ENCODE peak calls at places on chromosomes 16 and 17, in four cellular contexts. Z, V, W and I are unnamed samples.

GRCh38 chr16:578870-579405 is 9.2 kb downstream of the PIGQ start:
- DNase-seq in Z (peak; percentile 60), V (peak; percentile 84), W (peak; percentile 65), I (peak; percentile 80)

GRCh38 chr16:19330801-19331484 is 45.4 kb downstream of the CLEC19A start:
- DNase-seq in Z (peak; percentile 20), V (peak; percentile 67), W (peak; percentile 33), I (no peak)

GRCh38 chr17:59004338-59005111 is 102.2 kb downstream of the TRIM37 start:
- DNase-seq in Z (peak; percentile 58), V (peak; percentile 70), W (peak; percentile 53), I (peak; percentile 59)

GRCh38 chr16:67101301-67101675 is 8.5 kb upstream of the PHAF1 start:
- DNase-seq in Z (no peak), V (no peak), W (peak; percentile 35), I (no peak)

GRCh38 chr17:37791434-37791833 is 46.6 kb upstream of the HNF1B start:
- DNase-seq in Z (peak; percentile 45), V (peak; percentile 80), W (peak; percentile 51), I (peak; percentile 27)

GRCh38 chr17:47844814-47845453 is 3.9 kb upstream of the SCRN2 start:
- DNase-seq in Z (no peak), V (no peak), W (peak; percentile 18), I (no peak)

GRCh38 chr16:12413393-12413792 is 390.3 kb downstream of the CPPED1 start:
- DNase-seq in Z (no peak), V (no peak), W (no peak), I (no peak)

GRCh38 chr16:84292032-84292431 is 2.6 kb upstream of the WFDC1 start:
- DNase-seq in Z (no peak), V (no peak), W (no peak), I (no peak)

GRCh38 chr16:4656221-4656620 is 31.6 kb downstream of the MGRN1 start:
- DNase-seq in Z (no peak), V (no peak), W (no peak), I (no peak)

GRCh38 chr16:53991181-53992056 is 287.5 kb downstream of the FTO start:
- DNase-seq in Z (peak; percentile 70), V (no peak), W (peak; percentile 75), I (peak; percentile 34)

GRCh38 chr16:89574681-89575246 is 794 bp upstream of the CPNE7 start:
- DNase-seq in Z (no peak), V (peak; percentile 84), W (peak; percentile 61), I (no peak)

GRCh38 chr16:77723108-77723514 is 797 bp downstream of the NUDT7 start:
- DNase-seq in Z (no peak), V (no peak), W (peak; percentile 72), I (no peak)

GRCh38 chr16:56408379-56409098 is 16.8 kb downstream of the AMFR start:
- DNase-seq in Z (peak; percentile 75), V (peak; percentile 68), W (no peak), I (no peak)

GRCh38 chr17:6577686-6578263 is 21.4 kb upstream of the PITPNM3 start:
- DNase-seq in Z (no peak), V (no peak), W (no peak), I (no peak)

GRCh38 chr16:76583466-76583865 is 306.3 kb downstream of the CNTNAP4 start:
- DNase-seq in Z (no peak), V (no peak), W (no peak), I (no peak)

GRCh38 chr16:84827131-84827574 is 7.4 kb downstream of the CRISPLD2 start:
- DNase-seq in Z (no peak), V (no peak), W (peak; percentile 52), I (no peak)

GRCh38 chr17:55641559-55642160 is 81.0 kb downstream of the TMEM100 start:
- DNase-seq in Z (peak; percentile 58), V (peak; percentile 73), W (peak; percentile 63), I (peak; percentile 56)

DNA sequence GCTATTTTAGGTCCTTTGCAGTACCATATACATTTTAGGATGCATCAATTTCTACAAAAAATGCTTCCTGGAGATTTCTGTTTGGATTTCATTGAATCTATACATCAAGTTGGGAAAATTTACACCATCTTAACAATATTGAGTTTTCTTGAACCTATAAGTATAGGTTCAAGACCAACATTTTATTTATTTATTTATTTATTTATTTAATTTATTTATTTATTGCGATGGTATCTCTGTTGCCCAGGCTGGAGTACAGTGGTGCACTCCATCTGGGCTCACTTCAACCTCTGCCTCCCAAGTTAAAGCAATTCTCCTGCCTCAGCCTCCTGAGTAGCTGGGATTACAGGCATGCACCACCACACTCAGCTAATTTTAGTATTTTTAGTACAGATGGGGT is 125.0 kb upstream of the HS3ST2 start:
- DNase-seq in Z (no peak), V (no peak), W (no peak), I (no peak)
- TF ChIP-seq BHLHE40 in Z (no peak), V (no peak), W (no peak), I (no peak)

GRCh38 chr17:77831497-77832179 is 126.9 kb upstream of the TNRC6C start:
- DNase-seq in Z (no peak), V (no peak), W (peak; percentile 77), I (no peak)
- TF ChIP-seq BHLHE40 in Z (no peak), V (no peak), W (no peak), I (no peak)

GRCh38 chr17:39196191-39196819 is 1.2 kb downstream of the CACNB1 start:
- DNase-seq in Z (no peak), V (no peak), W (no peak), I (no peak)
- TF ChIP-seq BHLHE40 in Z (no peak), V (no peak), W (no peak), I (no peak)

DNA sequence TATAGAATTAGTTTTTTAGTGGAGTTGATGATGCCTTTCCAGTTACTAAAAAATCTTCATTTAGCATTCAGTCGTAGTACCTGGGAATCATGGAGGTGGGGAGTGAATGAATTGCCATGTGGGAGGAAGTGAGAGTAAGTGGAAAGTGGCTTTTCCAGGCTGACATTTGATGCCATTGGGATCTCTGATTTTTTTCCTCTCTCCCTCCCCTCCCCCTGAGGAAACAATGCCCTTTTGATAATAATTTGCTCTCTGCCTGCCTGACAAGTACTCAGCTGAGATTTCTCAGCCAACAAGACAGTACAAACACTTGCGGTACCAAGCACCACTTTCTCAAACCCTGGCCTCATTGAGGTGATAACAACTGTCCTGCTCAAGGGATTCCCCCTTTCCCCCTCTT is 2.2 kb downstream of the UBE2Z start:
- DNase-seq in Z (peak; percentile 53), V (no peak), W (no peak), I (no peak)
- TF ChIP-seq BHLHE40 in Z (no peak), V (no peak), W (no peak), I (no peak)

GRCh38 chr16:28131743-28132393 is 68.4 kb upstream of the GSG1L start:
- DNase-seq in Z (no peak), V (no peak), W (no peak), I (no peak)
- TF ChIP-seq BHLHE40 in Z (no peak), V (no peak), W (no peak), I (no peak)

GRCh38 chr16:16000685-16001084 is 51.3 kb downstream of the ABCC1 start:
- DNase-seq in Z (no peak), V (no peak), W (no peak), I (no peak)

GRCh38 chr16:15993946-15994665 is 44.7 kb downstream of the ABCC1 start:
- DNase-seq in Z (no peak), V (no peak), W (peak; percentile 71), I (no peak)

GRCh38 chr16:15993128-15993527 is 43.7 kb downstream of the ABCC1 start:
- DNase-seq in Z (no peak), V (no peak), W (no peak), I (no peak)

GRCh38 chr16:15993541-15993940 is 44.1 kb downstream of the ABCC1 start:
- DNase-seq in Z (no peak), V (no peak), W (no peak), I (no peak)

GRCh38 chr16:15996432-15997109 is 47.2 kb downstream of the ABCC1 start:
- DNase-seq in Z (peak; percentile 99), V (peak; percentile 94), W (peak; percentile 93), I (no peak)
- TF ChIP-seq BHLHE40 in Z (peak; percentile 74), V (no peak), W (no peak), I (no peak)

GRCh38 chr17:50627782-50628601 is 6.7 kb upstream of the ABCC3 start:
- DNase-seq in Z (peak; percentile 81), V (peak; percentile 77), W (no peak), I (no peak)

GRCh38 chr17:50624321-50624935 is 10.3 kb upstream of the ABCC3 start:
- DNase-seq in Z (no peak), V (no peak), W (no peak), I (no peak)

GRCh38 chr17:50627386-50627781 is 7.3 kb upstream of the ABCC3 start:
- DNase-seq in Z (no peak), V (no peak), W (no peak), I (no peak)

GRCh38 chr17:50625032-50625871 is 9.4 kb upstream of the ABCC3 start:
- DNase-seq in Z (no peak), V (no peak), W (no peak), I (no peak)

GRCh38 chr17:50626037-50626574 is 8.6 kb upstream of the ABCC3 start:
- DNase-seq in Z (peak; percentile 84), V (peak; percentile 88), W (peak; percentile 62), I (peak; percentile 89)
- TF ChIP-seq BHLHE40 in Z (peak; percentile 54), V (no peak), W (no peak), I (no peak)

GRCh38 chr17:72507370-72507769 is 386.6 kb downstream of the SOX9 start:
- DNase-seq in Z (no peak), V (no peak), W (no peak), I (no peak)

GRCh38 chr17:72506773-72507172 is 386.0 kb downstream of the SOX9 start:
- DNase-seq in Z (no peak), V (no peak), W (no peak), I (no peak)

GRCh38 chr17:72512649-72513556 is 392.1 kb downstream of the SOX9 start:
- DNase-seq in Z (no peak), V (no peak), W (no peak), I (no peak)

GRCh38 chr17:72511874-72512273 is 391.1 kb downstream of the SOX9 start:
- DNase-seq in Z (no peak), V (no peak), W (no peak), I (no peak)

DNA sequence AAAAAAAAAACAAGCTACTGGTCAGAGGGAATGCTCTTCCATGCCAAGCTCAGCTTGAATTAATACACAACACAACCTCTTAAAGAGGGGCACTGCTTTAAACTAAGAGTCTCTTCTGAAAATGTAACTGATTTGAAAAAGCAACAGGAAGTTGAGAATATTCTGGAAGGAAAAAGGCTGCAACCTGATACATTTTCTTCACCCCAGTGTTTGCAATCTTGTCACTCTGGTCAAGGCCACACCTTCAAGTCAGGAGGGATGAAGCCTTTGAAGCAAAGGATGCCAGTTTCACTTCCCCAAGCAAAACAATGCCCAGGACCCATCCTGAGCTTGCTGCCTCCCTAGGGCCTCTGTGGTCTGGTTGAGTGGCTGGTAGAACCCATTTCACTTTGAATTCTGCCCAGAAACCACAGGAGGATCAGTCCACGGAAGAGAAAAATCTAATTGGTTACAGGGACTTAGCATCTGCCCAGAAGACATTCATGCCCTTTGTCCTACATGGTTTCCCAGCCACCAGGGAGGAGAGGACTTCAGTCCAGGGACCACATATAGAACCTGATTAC is 389.7 kb downstream of the SOX9 start:
- DNase-seq in Z (no peak), V (no peak), W (peak; percentile 27), I (no peak)
- TF ChIP-seq BHLHE40 in Z (no peak), V (no peak), W (no peak), I (no peak)